ENCODE peak calls at places on chromosome 15, in ten cellular contexts. P, W, F, X, R, B, Q, I, S and H are unnamed samples.

GRCh38 chr15:46280753-46281521 is 646.1 kb downstream of the SQOR start:
- DNase-seq in W (no peak), X (no peak), I (no peak), Q (no peak), S (no peak), P (peak; percentile 28), F (peak; percentile 43), B (no peak), R (no peak), H (no peak)

GRCh38 chr15:91904942-91905341 is 51.4 kb downstream of the SLCO3A1 start:
- DNase-seq in W (no peak), S (no peak), P (no peak), Q (no peak), F (no peak), I (no peak), X (no peak), R (no peak), B (no peak), H (no peak)

GRCh38 chr15:85676332-85676731 is 118.4 kb downstream of the KLHL25 start:
- DNase-seq in X (no peak), R (no peak), I (no peak), Q (no peak), P (no peak), F (no peak), B (no peak), S (peak; percentile 8), W (no peak), H (no peak)

GRCh38 chr15:33148129-33148850 is 46.2 kb downstream of the FMN1 start:
- DNase-seq in W (no peak), Q (no peak), B (no peak), F (no peak), I (no peak), P (no peak), S (no peak), X (no peak), R (no peak), H (no peak)

GRCh38 chr15:59814409-59814808 is 125.3 kb upstream of the BNIP2 start:
- DNase-seq in B (no peak), F (no peak), P (no peak), X (no peak), S (no peak), Q (no peak), I (no peak), R (no peak), W (no peak), H (no peak)

GRCh38 chr15:85048430-85048829 is 66.8 kb downstream of the PDE8A start:
- DNase-seq in X (peak; percentile 41), Q (no peak), P (no peak), R (peak; percentile 64), W (no peak), F (no peak), B (peak; percentile 13), S (no peak), I (no peak), H (no peak)

GRCh38 chr15:44069489-44069888 is 125.6 kb downstream of the FRMD5 start:
- DNase-seq in Q (no peak), S (no peak), I (no peak), W (no peak), B (no peak), P (no peak), X (no peak), R (no peak), F (no peak), H (no peak)

GRCh38 chr15:90650117-90650955 is 66.8 kb upstream of the BLM start:
- DNase-seq in W (no peak), R (peak; percentile 69), B (peak; percentile 20), Q (no peak), X (peak; percentile 90), S (no peak), P (no peak), I (no peak), F (no peak), H (no peak)

GRCh38 chr15:94206463-94207167 is 24.7 kb upstream of the MCTP2 start:
- DNase-seq in B (peak; percentile 84), I (no peak), F (no peak), S (peak; percentile 8), X (peak; percentile 96), R (peak; percentile 89), Q (no peak), P (no peak), W (no peak), H (no peak)

GRCh38 chr15:42146551-42147430 is 9.6 kb downstream of the PLA2G4F start:
- DNase-seq in S (no peak), X (no peak), P (no peak), W (no peak), F (peak; percentile 23), I (no peak), R (no peak), Q (no peak), B (no peak), H (no peak)

GRCh38 chr15:34047893-34048775 is 9.1 kb upstream of the AVEN start:
- DNase-seq in Q (no peak), F (no peak), R (no peak), W (no peak), X (peak; percentile 44), B (no peak), S (no peak), I (no peak), P (no peak), H (no peak)

GRCh38 chr15:31905054-31905453 is 125.3 kb upstream of the CHRNA7 start:
- DNase-seq in P (peak; percentile 6), I (no peak), F (peak; percentile 67), R (no peak), X (no peak), Q (no peak), S (no peak), B (no peak), W (no peak), H (no peak)

GRCh38 chr15:38389924-38390542 is 63.9 kb upstream of the FAM98B start:
- DNase-seq in Q (peak; percentile 57), F (peak; percentile 64), P (peak; percentile 71), W (peak; percentile 55), I (peak; percentile 80), B (peak; percentile 38), R (peak; percentile 58), S (peak; percentile 65), X (peak; percentile 60), H (peak; percentile 85)

DNA sequence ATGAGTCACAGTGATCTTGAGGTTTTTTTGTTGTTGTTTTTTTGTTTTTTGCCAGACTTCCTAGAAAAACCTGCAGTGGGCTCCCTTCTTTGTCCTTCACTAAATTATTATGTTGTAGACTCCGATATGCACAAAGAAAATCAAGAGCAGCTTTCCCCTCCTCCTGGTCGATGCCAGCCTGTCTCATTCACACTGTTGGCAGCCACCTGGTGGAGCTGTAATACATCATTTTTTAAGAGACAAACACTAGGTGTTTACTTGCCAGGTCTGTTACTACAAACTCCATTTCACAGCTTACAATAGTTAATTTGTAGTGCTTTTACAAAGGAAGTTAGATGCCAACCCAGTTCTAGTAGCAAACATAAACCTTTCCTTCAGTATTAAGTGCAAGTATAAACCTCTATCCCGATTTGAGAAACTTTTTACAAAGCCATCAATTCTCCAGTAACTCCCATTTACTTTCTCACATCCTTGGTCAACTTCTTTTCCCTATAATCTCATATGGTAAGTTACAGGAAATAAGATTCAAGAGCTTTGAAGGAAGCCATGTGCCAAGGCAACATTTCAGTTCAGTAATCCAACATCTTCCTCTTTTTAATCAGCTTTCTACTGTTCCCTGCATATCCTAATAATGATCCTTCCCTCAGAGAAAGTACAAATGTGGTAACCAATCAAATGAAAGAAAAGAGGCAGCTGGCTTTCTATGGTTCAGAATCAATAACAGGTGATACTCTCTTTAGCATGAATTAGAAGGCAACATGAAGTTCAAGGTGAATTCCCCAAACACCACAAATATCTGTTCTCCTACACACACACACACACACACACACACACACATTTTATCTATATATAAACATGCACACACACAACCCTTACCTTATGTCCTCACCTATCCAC is 14.0 kb downstream of the AAGAB start:
- DNase-seq in P (peak; percentile 30), R (no peak), W (no peak), B (no peak), I (no peak), S (peak; percentile 57), F (no peak), Q (no peak), X (no peak), H (no peak)
- TF ChIP-seq CTCF in P (peak; percentile 33), R (peak; percentile 4), W (peak; percentile 72), B (no peak), I (no peak), S (peak; percentile 71), F (peak; percentile 54), Q (peak; percentile 23), X (peak; percentile 7), H (peak; percentile 38)

GRCh38 chr15:83204697-83205096 is 2.9 kb downstream of the HDGFL3 start:
- DNase-seq in B (no peak), P (no peak), F (no peak), R (no peak), I (no peak), Q (no peak), S (no peak), W (no peak), X (no peak), H (no peak)
- TF ChIP-seq CTCF in B (no peak), P (no peak), F (no peak), R (no peak), I (no peak), Q (no peak), S (no peak), W (no peak), X (no peak), H (no peak)

DNA sequence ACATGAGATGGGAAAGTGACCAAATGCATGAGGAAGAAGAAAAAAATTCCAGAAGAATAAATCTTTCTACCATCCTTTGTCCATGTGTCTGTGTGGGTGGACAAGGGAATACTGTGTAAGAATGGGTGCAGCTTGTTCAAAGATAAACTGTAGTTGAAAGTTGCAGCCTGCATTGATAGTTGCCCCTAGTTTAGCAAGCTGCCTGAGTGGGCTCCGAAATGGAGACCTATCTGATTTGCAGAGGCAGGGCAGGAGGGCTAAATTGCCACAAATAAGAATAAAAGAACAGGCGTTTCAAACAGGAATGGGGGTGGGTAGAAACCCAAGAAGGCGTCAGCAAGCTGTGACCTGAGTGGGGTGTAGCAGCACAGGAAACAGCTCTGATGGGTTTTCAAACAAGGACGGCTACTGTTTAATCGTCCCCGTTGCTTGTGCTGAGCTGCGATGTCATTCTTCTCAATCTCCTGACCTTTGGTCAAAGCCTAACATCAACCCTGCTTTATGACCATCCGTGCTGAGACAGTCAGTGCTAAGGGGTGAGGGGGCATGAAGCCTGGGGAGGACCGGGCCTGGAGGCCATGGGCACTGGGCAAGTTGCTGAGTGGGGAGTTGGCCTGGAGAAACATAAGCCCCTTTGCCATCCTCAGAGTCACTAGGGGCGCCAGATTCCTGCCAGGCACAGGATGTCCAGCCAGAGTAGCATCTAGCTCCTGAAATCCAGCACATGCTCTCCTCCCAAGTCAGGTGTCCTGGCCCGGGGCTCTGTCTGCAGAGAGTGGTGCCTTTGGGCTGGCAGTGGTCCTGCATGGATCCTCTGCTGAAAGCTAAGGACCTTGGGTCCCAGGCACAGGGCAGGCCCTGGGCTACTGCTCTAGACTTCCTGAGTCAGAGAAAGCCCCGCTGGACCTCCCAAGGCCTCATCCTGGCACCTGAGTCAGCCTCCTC is 19.2 kb upstream of the C15orf39 start:
- DNase-seq in B (peak; percentile 19), W (no peak), X (peak; percentile 24), P (peak; percentile 56), I (no peak), S (no peak), R (peak; percentile 28), F (peak; percentile 56), Q (no peak), H (no peak)
- TF ChIP-seq CTCF in B (no peak), W (no peak), X (no peak), P (no peak), I (no peak), S (no peak), R (no peak), F (peak; percentile 41), Q (no peak), H (no peak)

GRCh38 chr15:95227235-95227634 is 995.9 kb downstream of the MCTP2 start:
- DNase-seq in B (no peak), W (no peak), P (no peak), Q (no peak), X (no peak), F (no peak), I (no peak), R (no peak), S (peak; percentile 40), H (no peak)

GRCh38 chr15:95226835-95227234 is 995.5 kb downstream of the MCTP2 start:
- DNase-seq in S (peak; percentile 50), Q (no peak), P (no peak), B (no peak), R (no peak), W (no peak), F (no peak), X (no peak), I (no peak), H (no peak)
- TF ChIP-seq CTCF in S (no peak), Q (no peak), P (no peak), B (no peak), R (no peak), W (no peak), F (no peak), X (no peak), I (no peak), H (no peak)